ENCODE peak calls at places on chromosomes 3 and 15, in six cellular contexts. A is AG09309; G is colonic mucosa; W is upper lobe of right lung; M is CD8-positive, alpha-beta T cell; X is NB4. Z is an unnamed sample.

GRCh38 chr15:51038258-51039042 is 56.3 kb downstream of the TNFAIP8L3 start:
- DNase-seq in G (no peak), W (no peak), A (no peak), X (no peak), M (no peak), Z (no peak)

GRCh38 chr3:66053009-66053782 is 14.5 kb upstream of the MAGI1 start:
- DNase-seq in G (no peak), M (no peak), X (no peak), A (no peak), W (no peak), Z (no peak)

GRCh38 chr15:26298666-26299065 is 435.5 kb upstream of the ATP10A start:
- DNase-seq in G (no peak), X (no peak), M (no peak), A (no peak), W (no peak), Z (no peak)

GRCh38 chr3:149575213-149575961 is 82.4 kb downstream of the WWTR1 start:
- DNase-seq in M (no peak), G (peak; percentile 24), X (peak; percentile 3), A (peak; percentile 73), W (no peak), Z (no peak)

GRCh38 chr3:20043398-20043797 is 3.2 kb downstream of the KAT2B start:
- DNase-seq in G (peak; percentile 94), M (peak; percentile 59), X (no peak), W (peak; percentile 86), A (no peak), Z (peak; percentile 37)

GRCh38 chr15:75924576-75924975 is 20.9 kb downstream of the FBXO22 start:
- DNase-seq in W (peak; percentile 65), X (no peak), A (no peak), G (no peak), M (no peak), Z (no peak)

GRCh38 chr3:187739125-187739560 is 6.1 kb downstream of the BCL6 start:
- DNase-seq in G (peak; percentile 56), X (peak; percentile 32), A (no peak), M (no peak), W (no peak), Z (peak; percentile 38)

GRCh38 chr15:85687329-85687728 is 107.4 kb downstream of the KLHL25 start:
- DNase-seq in X (peak; percentile 18), A (no peak), G (no peak), M (no peak), W (no peak), Z (no peak)

GRCh38 chr15:33279613-33280205 is 31.1 kb upstream of the RYR3 start:
- DNase-seq in G (no peak), X (no peak), A (no peak), W (no peak), M (no peak), Z (no peak)

GRCh38 chr3:115092220-115092791 is 54.8 kb downstream of the ZBTB20 start:
- DNase-seq in A (peak; percentile 38), M (peak; percentile 71), X (peak; percentile 57), G (peak; percentile 52), W (peak; percentile 67), Z (peak; percentile 8)

GRCh38 chr15:89947338-89947829 is 34.6 kb upstream of the ARPIN start:
- DNase-seq in W (no peak), A (no peak), X (no peak), G (peak; percentile 40), M (no peak), Z (no peak)

DNA sequence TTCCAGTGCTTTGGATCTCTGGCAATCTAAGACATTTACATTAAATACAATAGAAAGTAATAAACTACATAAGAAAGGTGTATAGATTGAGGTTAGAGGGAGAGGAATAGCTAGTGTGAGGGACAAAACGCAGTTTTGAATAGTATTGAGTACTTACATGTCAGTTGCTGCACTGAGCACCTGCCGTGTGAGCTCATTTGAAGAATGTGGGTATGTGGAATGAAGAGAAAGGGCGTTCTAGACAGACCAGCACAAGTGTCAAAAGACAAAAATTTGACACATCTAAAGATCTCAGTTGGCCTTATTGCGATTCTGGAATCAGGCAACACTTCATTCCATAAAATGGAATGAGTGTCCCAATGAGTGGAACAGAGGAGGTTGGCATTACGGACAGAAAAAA is 769 bp upstream of the ICE2 start:
- DNase-seq in G (peak; percentile 25), X (peak; percentile 33), A (no peak), M (no peak), W (no peak), Z (peak; percentile 22)
- TF ChIP-seq CTCF in G (no peak), X (no peak), A (no peak), M (no peak), W (no peak), Z (no peak)

GRCh38 chr15:57506422-57506821 is 85.3 kb upstream of the MYZAP start:
- DNase-seq in X (no peak), A (no peak), G (peak; percentile 44), M (no peak), W (no peak), Z (no peak)
- TF ChIP-seq CTCF in X (peak; percentile 10), A (no peak), G (no peak), M (no peak), W (no peak), Z (no peak)

DNA sequence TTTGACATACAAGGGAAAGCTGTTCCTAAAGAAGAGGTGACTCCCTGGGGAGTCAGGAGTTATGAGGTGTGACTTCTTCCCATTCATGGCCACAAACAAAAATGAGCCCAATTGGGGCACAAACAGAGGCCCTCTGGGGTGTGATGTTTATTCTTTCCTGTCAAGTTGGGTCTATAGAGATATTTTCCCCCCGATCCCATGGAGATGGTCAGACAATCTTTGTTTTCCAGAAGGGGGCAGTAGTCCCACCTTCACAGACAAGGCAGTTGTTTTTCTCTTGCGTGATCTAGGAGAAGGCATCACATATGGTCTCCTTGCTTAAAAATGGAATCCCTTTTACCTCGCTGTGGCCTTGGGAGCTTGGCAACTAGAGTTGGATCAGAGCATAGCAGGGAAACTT is 110.3 kb downstream of the MFSD1 start:
- DNase-seq in G (no peak), A (no peak), M (no peak), X (no peak), W (no peak), Z (no peak)
- TF ChIP-seq CTCF in G (no peak), A (no peak), M (no peak), X (no peak), W (no peak), Z (no peak)

DNA sequence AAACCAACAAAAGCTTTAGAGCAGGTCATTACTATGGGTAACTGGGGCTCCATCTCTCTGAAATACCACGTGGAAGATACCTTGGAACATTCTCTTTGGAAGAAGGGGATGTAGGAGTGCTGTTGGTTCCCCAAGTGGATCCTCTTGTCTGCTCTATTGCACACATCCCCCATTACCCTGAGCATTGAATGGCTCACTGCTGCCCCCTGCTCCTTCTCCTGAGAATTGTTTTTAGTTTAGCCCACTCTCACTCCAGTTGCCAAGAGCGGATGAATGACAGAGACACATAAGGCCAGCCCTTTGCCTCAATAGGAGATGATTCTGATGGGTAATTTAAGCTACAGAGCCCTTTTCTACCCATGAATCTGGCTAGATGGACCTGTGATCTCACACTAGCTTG is 135.6 kb upstream of the SUCLG2 start:
- DNase-seq in W (no peak), X (peak; percentile 63), G (peak; percentile 67), M (peak; percentile 48), A (peak; percentile 10), Z (peak; percentile 36)
- TF ChIP-seq CTCF in W (peak; percentile 65), X (peak; percentile 54), G (peak; percentile 63), M (peak; percentile 70), A (peak; percentile 71), Z (peak; percentile 66)

GRCh38 chr15:94666553-94666952 is 435.2 kb downstream of the MCTP2 start:
- DNase-seq in W (no peak), G (no peak), X (peak; percentile 18), M (no peak), A (no peak), Z (no peak)
- TF ChIP-seq CTCF in W (no peak), G (no peak), X (no peak), M (no peak), A (no peak), Z (no peak)